ENCODE peak calls at places on chromosomes 7 and 10, in four cellular contexts. One of them, this sample, is unnamed.

GRCh38 chr10:86284355-86285105 is 82.1 kb downstream of the GRID1 start:
- DNase-seq in left ventricle myocardium inferior: no peak
- DNase-seq in stimulated activated CD4-positive, alpha-beta T cell treated with anti-CD3 and anti-CD28 coated beads, Interleukin-4, amount 100 ng/mL, for 24 hours: no peak
- DNase-seq in T-helper 1 cell: no peak
- DNase-seq in this sample: no peak

GRCh38 chr7:80047856-80048459 is 86.7 kb upstream of the GNAI1 start:
- DNase-seq in left ventricle myocardium inferior: no peak
- DNase-seq in stimulated activated CD4-positive, alpha-beta T cell treated with anti-CD3 and anti-CD28 coated beads, Interleukin-4, amount 100 ng/mL, for 24 hours: no peak
- DNase-seq in T-helper 1 cell: no peak
- DNase-seq in this sample: no peak

GRCh38 chr7:95694334-95694733 is 78.0 kb upstream of the DYNC1I1 start:
- DNase-seq in stimulated activated CD4-positive, alpha-beta T cell treated with anti-CD3 and anti-CD28 coated beads, Interleukin-4, amount 100 ng/mL, for 24 hours: no peak
- DNase-seq in left ventricle myocardium inferior: no peak
- DNase-seq in T-helper 1 cell: no peak
- DNase-seq in this sample: no peak

GRCh38 chr10:28883741-28884443 is 206.6 kb downstream of the BAMBI start:
- DNase-seq in stimulated activated CD4-positive, alpha-beta T cell treated with anti-CD3 and anti-CD28 coated beads, Interleukin-4, amount 100 ng/mL, for 24 hours: no peak
- DNase-seq in T-helper 1 cell: no peak
- DNase-seq in left ventricle myocardium inferior: no peak
- DNase-seq in this sample: no peak

GRCh38 chr7:158051372-158051760 is 536.3 kb downstream of the PTPRN2 start:
- DNase-seq in left ventricle myocardium inferior: no peak
- DNase-seq in stimulated activated CD4-positive, alpha-beta T cell treated with anti-CD3 and anti-CD28 coated beads, Interleukin-4, amount 100 ng/mL, for 24 hours: no peak
- DNase-seq in T-helper 1 cell: no peak
- DNase-seq in this sample: no peak

GRCh38 chr7:125599387-125599786 is 669.8 kb upstream of the POT1 start:
- DNase-seq in T-helper 1 cell: no peak
- DNase-seq in stimulated activated CD4-positive, alpha-beta T cell treated with anti-CD3 and anti-CD28 coated beads, Interleukin-4, amount 100 ng/mL, for 24 hours: no peak
- DNase-seq in left ventricle myocardium inferior: no peak
- DNase-seq in this sample: no peak

GRCh38 chr7:43756368-43757072 is 2.0 kb upstream of the BLVRA start:
- DNase-seq in left ventricle myocardium inferior: no peak
- DNase-seq in stimulated activated CD4-positive, alpha-beta T cell treated with anti-CD3 and anti-CD28 coated beads, Interleukin-4, amount 100 ng/mL, for 24 hours: no peak
- DNase-seq in T-helper 1 cell: no peak
- DNase-seq in this sample: no peak

GRCh38 chr10:34078017-34078416 is 737.1 kb downstream of the PARD3 start:
- DNase-seq in left ventricle myocardium inferior: no peak
- DNase-seq in stimulated activated CD4-positive, alpha-beta T cell treated with anti-CD3 and anti-CD28 coated beads, Interleukin-4, amount 100 ng/mL, for 24 hours: no peak
- DNase-seq in T-helper 1 cell: no peak
- DNase-seq in this sample: no peak

GRCh38 chr7:38775503-38775902 is 133.5 kb downstream of the VPS41 start:
- DNase-seq in stimulated activated CD4-positive, alpha-beta T cell treated with anti-CD3 and anti-CD28 coated beads, Interleukin-4, amount 100 ng/mL, for 24 hours: no peak
- DNase-seq in left ventricle myocardium inferior: no peak
- DNase-seq in T-helper 1 cell: no peak
- DNase-seq in this sample: no peak

GRCh38 chr10:116836087-116836486 is 13.2 kb upstream of the ENO4 start:
- DNase-seq in left ventricle myocardium inferior: no peak
- DNase-seq in stimulated activated CD4-positive, alpha-beta T cell treated with anti-CD3 and anti-CD28 coated beads, Interleukin-4, amount 100 ng/mL, for 24 hours: no peak
- DNase-seq in T-helper 1 cell: no peak
- DNase-seq in this sample: no peak

GRCh38 chr10:21141946-21142345 is 244.8 kb upstream of the NEBL start:
- DNase-seq in left ventricle myocardium inferior: no peak
- DNase-seq in stimulated activated CD4-positive, alpha-beta T cell treated with anti-CD3 and anti-CD28 coated beads, Interleukin-4, amount 100 ng/mL, for 24 hours: no peak
- DNase-seq in T-helper 1 cell: no peak
- DNase-seq in this sample: no peak

GRCh38 chr10:87757685-87758084 is 60.3 kb downstream of the ATAD1 start:
- DNase-seq in stimulated activated CD4-positive, alpha-beta T cell treated with anti-CD3 and anti-CD28 coated beads, Interleukin-4, amount 100 ng/mL, for 24 hours: no peak
- DNase-seq in left ventricle myocardium inferior: no peak
- DNase-seq in T-helper 1 cell: no peak
- DNase-seq in this sample: no peak

GRCh38 chr10:86673827-86674581 is 5.7 kb downstream of the LDB3 start:
- DNase-seq in T-helper 1 cell: no peak
- DNase-seq in stimulated activated CD4-positive, alpha-beta T cell treated with anti-CD3 and anti-CD28 coated beads, Interleukin-4, amount 100 ng/mL, for 24 hours: no peak
- DNase-seq in left ventricle myocardium inferior: no peak
- DNase-seq in this sample: no peak

GRCh38 chr7:121158665-121159064 is 170.1 kb upstream of the WNT16 start:
- DNase-seq in left ventricle myocardium inferior: no peak
- DNase-seq in T-helper 1 cell: no peak
- DNase-seq in stimulated activated CD4-positive, alpha-beta T cell treated with anti-CD3 and anti-CD28 coated beads, Interleukin-4, amount 100 ng/mL, for 24 hours: no peak
- DNase-seq in this sample: no peak

GRCh38 chr10:68301790-68302502 is 29.9 kb upstream of the HNRNPH3 start:
- DNase-seq in left ventricle myocardium inferior: no peak
- DNase-seq in T-helper 1 cell: no peak
- DNase-seq in stimulated activated CD4-positive, alpha-beta T cell treated with anti-CD3 and anti-CD28 coated beads, Interleukin-4, amount 100 ng/mL, for 24 hours: no peak
- DNase-seq in this sample: no peak

GRCh38 chr10:992523-993340 is 4.5 kb downstream of the GTPBP4 start:
- DNase-seq in stimulated activated CD4-positive, alpha-beta T cell treated with anti-CD3 and anti-CD28 coated beads, Interleukin-4, amount 100 ng/mL, for 24 hours: no peak
- DNase-seq in T-helper 1 cell: no peak
- DNase-seq in left ventricle myocardium inferior: no peak
- DNase-seq in this sample: no peak

GRCh38 chr7:107687656-107688055 is 27.0 kb downstream of the SLC26A4 start:
- DNase-seq in T-helper 1 cell: no peak
- DNase-seq in stimulated activated CD4-positive, alpha-beta T cell treated with anti-CD3 and anti-CD28 coated beads, Interleukin-4, amount 100 ng/mL, for 24 hours: no peak
- DNase-seq in left ventricle myocardium inferior: no peak
- DNase-seq in this sample: no peak